ENCODE peak calls at places on chromosomes 13 and 19, in four cellular contexts. O is K562, T is HepG2, X is GM12878. L is an unnamed sample.

GRCh38 chr13:76035711-76036110 is 399.6 kb downstream of the LMO7 start:
- DNase-seq in T (no peak), O (no peak), X (no peak), L (no peak)

GRCh38 chr13:53105881-53106280 is 77.3 kb downstream of the OLFM4 start:
- DNase-seq in X (no peak), T (no peak), O (no peak), L (no peak)

GRCh38 chr19:48543121-48543710 is 8.8 kb upstream of the SULT2B1 start:
- DNase-seq in O (no peak), T (no peak), X (no peak), L (peak)

GRCh38 chr13:79935121-79935520 is 405.8 kb downstream of the SPRY2 start:
- DNase-seq in X (no peak), O (no peak), T (no peak), L (no peak)

GRCh38 chr19:14090509-14091085 is at the start of gene SAMD1:
- DNase-seq in O (peak), T (peak), X (no peak), L (peak)

GRCh38 chr19:54424660-54425381 is 9.6 kb downstream of the TTYH1 start:
- DNase-seq in X (no peak), T (no peak), O (no peak), L (no peak)

GRCh38 chr13:45737571-45738002 is 35.5 kb downstream of the CBY2 start:
- DNase-seq in O (peak), T (no peak), X (no peak), L (peak)

GRCh38 chr13:71814806-71815205 is 52.2 kb downstream of the DACH1 start:
- DNase-seq in O (no peak), X (no peak), T (no peak), L (no peak)

GRCh38 chr19:18771328-18772242 is 19.5 kb downstream of the COMP start:
- DNase-seq in T (peak), O (peak), X (no peak), L (no peak)

GRCh38 chr13:45209229-45209628 is 8.4 kb upstream of the KCTD4 start:
- DNase-seq in O (no peak), T (no peak), X (no peak), L (no peak)

GRCh38 chr19:38059897-38060296 is 152.9 kb downstream of the SIPA1L3 start:
- DNase-seq in T (no peak), X (no peak), O (no peak), L (no peak)

GRCh38 chr19:870963-871401 is 11.5 kb downstream of the CFD start:
- DNase-seq in X (no peak), O (no peak), T (no peak), L (no peak)

GRCh38 chr13:28046981-28047380 is 53.4 kb downstream of the FLT3 start:
- DNase-seq in X (no peak), O (no peak), T (no peak), L (no peak)

GRCh38 chr13:51475727-51476521 is 23.1 kb upstream of the INTS6 start:
- DNase-seq in T (no peak), X (no peak), O (no peak), L (no peak)

GRCh38 chr19:46718157-46718933 is 1.4 kb upstream of the PRKD2 start:
- DNase-seq in X (peak), T (no peak), O (peak), L (no peak)

GRCh38 chr13:30809787-30810186 is 74.4 kb downstream of the ALOX5AP start:
- DNase-seq in X (no peak), T (no peak), O (no peak), L (no peak)
- TF ChIP-seq SRF in X (no peak), T (no peak), O (no peak), L (no peak)

DNA sequence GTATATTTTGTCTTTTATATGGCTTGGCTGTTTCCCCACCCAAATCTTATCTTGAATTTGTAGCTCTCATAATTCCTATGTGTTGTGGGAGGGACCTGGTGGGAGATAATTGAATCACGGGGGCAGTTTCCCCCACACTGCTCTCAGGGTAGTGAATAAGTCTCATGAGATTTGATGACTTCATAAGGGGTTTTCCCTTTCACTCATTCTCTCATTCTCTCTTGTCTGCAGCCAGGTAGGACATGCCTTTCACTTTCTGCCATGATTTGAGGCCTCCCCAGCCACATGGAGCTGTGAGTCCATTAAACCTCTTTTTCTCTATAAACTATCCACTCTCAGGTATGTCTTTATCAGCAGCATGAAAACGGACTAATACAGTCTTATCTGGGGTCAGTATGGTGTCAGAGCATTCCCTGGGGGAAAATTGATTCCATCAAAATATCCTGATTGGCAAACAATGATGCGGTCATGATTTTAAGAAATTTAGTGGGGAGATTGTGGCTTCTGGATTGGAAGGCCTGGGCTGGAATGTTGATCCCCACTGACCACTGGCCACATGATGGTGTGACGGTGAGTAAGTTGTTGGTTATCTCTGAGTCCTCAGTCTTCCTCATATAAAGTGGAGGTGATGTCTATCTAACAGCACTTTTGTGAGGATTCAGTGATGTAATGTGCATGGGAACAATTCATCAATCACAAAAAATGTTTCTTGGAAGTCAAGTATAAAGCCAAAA is 27.5 kb upstream of the ANKRD10 start:
- DNase-seq in T (no peak), X (peak), O (no peak), L (no peak)
- TF ChIP-seq ZBTB33 in T (no peak), X (no peak), O (no peak), L (no peak)

DNA sequence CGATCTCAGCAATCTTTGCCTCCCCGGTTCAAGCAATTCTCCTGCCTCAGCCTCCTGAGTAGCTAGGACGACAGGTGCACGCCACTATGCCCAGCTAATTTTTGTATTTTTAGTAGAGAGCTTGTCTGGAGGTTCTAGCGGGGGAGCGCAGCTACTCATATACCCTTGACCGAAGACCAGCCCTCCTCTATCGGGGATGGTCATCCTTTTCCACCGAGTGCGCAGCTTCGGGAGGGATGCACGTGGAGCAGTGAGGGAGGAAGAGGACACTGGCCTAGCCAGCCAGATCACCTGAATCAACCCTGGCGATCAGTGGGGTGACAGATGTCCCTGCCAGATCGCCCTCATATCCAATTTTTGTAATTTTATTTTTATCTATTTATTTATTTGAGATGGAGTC is 6.8 kb downstream of the SLC7A9 start:
- DNase-seq in X (no peak), T (no peak), O (no peak), L (no peak)
- TF ChIP-seq SRF in X (no peak), T (no peak), O (no peak), L (no peak)

DNA sequence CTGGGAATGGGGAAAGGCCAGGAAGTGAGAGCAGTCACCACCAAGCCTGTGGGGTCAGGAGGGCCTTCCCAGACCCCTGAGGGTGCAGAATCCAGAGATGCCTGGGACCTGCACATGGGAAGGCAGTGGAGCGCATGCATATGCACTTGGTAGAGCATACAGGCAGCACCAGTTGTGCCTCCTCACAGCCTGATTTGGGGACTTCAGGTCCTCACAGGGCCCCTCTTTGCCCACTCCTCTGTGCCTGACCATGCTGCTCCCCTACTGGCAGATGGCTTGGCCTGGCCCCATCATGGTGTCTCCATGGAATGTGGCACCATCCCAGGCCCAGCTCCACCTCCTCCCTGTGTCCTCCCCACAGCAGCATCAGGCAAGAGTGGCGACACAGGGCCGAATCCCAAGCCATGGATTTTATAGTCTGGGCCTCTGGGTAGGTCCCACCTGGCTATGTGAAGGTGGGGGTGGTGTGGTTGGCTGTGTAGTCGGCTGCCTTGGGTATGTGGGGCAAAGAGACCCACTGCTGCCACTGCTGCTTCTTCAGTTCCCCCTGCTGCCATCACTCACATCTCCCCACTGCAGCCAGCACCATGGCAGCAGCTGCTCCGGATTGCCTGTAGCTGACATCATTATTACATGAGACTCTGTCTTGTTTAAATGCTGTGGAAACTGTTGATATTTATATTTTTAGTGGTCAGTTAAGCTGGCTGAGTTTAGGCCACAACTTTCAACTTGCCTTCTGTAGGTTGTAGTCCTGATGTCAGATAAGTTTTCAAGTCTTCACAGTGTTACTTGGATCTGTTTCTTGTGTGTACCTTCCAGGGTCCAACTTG is 247.0 kb downstream of the GPC6 start:
- DNase-seq in X (no peak), O (no peak), T (no peak), L (no peak)
- TF ChIP-seq ZBTB33 in X (no peak), O (no peak), T (no peak), L (no peak)

GRCh38 chr19:35721374-35721773 is 3.6 kb downstream of the KMT2B start:
- DNase-seq in O (no peak), X (no peak), T (no peak), L (no peak)

GRCh38 chr19:35723671-35724070 is 5.9 kb downstream of the KMT2B start:
- DNase-seq in O (no peak), T (no peak), X (no peak), L (no peak)

GRCh38 chr19:35722897-35723296 is 5.1 kb downstream of the KMT2B start:
- DNase-seq in O (no peak), X (no peak), T (no peak), L (no peak)

GRCh38 chr19:35720648-35721047 is 2.8 kb downstream of the KMT2B start:
- DNase-seq in O (no peak), T (no peak), X (no peak), L (no peak)

GRCh38 chr19:35722461-35722860 is 4.7 kb downstream of the KMT2B start:
- DNase-seq in X (no peak), O (no peak), T (no peak), L (no peak)
- TF ChIP-seq SRF in X (no peak), O (no peak), T (no peak), L (no peak)

GRCh38 chr19:10780368-10780767 is 55.6 kb downstream of the TMED1 start:
- DNase-seq in T (no peak), X (no peak), O (peak), L (no peak)
- TF ChIP-seq ZBTB33 in T (no peak), X (no peak), O (no peak), L (no peak)

DNA sequence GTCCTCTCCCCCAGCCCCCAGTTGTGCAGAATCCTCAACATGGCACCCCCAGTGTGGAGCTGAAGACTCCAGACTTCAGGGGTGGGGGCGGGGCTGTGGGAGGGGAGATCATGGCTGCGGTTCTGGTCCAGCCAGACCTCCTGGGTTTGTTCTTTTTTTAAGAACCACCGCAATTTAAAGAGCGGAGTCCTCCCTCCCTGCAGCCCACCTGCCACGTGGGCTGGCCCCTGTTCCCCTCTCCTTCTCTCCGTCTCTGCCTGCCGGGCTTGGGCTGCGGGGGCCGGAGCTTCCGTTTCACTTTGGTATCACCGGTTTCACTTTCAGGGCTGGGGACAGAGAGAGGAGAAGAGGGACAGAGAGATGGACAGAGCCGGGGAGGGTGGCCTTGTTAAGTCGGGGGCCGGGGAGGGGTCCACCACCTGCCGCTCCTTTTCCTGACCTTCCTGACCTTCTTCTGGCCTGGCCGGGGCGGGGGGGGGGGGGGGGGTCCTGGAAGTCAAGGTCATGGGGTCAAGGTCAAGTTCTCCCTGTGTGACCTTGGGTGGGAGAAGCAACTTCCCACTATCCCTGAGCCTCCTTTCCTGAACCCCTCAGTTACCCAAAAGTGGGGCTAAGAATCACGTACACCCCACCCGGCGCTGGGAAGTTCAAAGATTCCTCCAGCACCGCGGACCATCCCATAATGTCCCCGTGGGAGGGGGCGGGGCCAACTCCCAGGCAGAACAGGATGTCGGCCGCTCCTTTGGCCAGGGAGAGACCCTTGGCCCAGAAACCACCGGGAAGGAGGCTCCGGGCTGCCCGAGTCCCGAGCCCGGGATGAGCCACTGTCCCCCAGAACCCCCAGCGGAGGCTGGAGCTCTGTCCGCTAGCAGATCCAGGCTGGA is 11.3 kb upstream of the ZBTB7A start:
- DNase-seq in O (peak), X (no peak), T (no peak), L (no peak)
- TF ChIP-seq SRF in O (no peak), X (peak), T (no peak), L (no peak)

GRCh38 chr13:112733661-112734379 is 44.0 kb downstream of the ATP11A start:
- DNase-seq in O (peak), X (no peak), T (no peak), L (no peak)
- TF ChIP-seq ZBTB33 in O (no peak), X (no peak), T (no peak), L (no peak)

DNA sequence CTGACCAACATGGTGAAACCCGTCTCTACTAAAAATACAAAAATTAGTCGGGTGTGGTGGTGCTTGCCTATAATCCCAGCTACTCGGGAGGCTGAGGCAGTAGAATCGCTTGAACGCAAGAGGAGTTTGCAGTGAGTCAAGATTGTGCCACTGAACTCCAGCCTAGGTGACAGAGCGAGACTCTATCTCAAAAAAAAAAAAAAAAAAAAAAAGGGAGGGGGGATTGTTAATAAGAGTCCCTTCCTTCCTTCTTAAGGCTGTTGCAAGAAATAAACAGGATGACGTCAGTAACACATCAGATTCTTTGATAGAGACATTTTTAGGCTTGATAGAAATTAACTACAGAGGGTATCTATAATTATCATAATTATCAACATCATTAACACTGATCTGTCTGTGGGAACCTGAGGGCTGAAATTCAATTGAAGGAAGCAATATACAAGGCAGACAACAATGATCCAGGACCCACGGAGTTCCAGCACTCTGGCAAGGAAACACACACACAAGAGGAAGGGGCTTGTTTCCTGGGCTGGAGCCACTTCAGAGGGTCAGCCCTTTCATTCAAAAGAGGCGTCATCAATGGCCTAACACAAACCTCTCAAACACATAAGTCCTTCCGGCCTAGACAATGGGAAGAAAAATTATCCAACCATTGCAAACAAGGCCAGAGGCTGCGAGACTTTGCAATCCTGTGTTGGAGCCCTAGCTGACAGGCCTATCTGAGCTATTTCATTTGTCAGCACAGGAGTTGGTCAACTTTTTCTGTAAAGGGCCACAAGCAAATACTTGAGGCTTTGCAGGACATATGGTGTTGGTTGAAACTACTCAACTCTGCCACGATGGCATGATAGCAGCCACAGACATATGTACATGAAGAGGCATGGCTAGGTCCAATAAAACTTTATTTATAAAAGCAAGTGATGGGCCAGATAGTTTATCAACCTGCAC is 105.3 kb downstream of the INSR start:
- DNase-seq in O (no peak), T (peak), X (no peak), L (no peak)
- TF ChIP-seq SRF in O (no peak), T (no peak), X (no peak), L (no peak)